ENCODE peak calls at places on chromosome 20, in four cellular contexts. Y is brain microvascular endothelial cell, I is HFF-Myc, G is endothelial cell. R is an unnamed sample.

GRCh38 chr20:54726687-54727086 is 251.3 kb downstream of the DOK5 start:
- DNase-seq in Y (no peak), I (no peak), G (no peak), R (no peak)

GRCh38 chr20:19285424-19285823 is 73.0 kb downstream of the SLC24A3 start:
- DNase-seq in Y (no peak), I (no peak), G (no peak), R (no peak)

GRCh38 chr20:47326718-47327137 is 29.8 kb downstream of the ZMYND8 start:
- DNase-seq in I (no peak), Y (peak; percentile 91), G (no peak), R (no peak)

GRCh38 chr20:45523833-45524232 is 8.4 kb upstream of the SPINT3 start:
- DNase-seq in G (no peak), Y (no peak), I (no peak), R (no peak)

GRCh38 chr20:53942121-53942816 is 128.1 kb downstream of the BCAS1 start:
- DNase-seq in G (no peak), Y (no peak), I (no peak), R (no peak)

GRCh38 chr20:62555642-62556420 is 80.0 kb upstream of the GATA5 start:
- DNase-seq in I (no peak), G (no peak), Y (no peak), R (no peak)

GRCh38 chr20:38167851-38168760 is 3.0 kb upstream of the TGM2 start:
- DNase-seq in G (peak; percentile 30), I (peak; percentile 57), Y (peak; percentile 66), R (peak; percentile 68)

GRCh38 chr20:51375561-51375960 is 167.0 kb downstream of the NFATC2 start:
- DNase-seq in Y (no peak), I (no peak), G (no peak), R (no peak)

GRCh38 chr20:37396520-37397075 is 50.7 kb downstream of the SRC start:
- DNase-seq in I (no peak), Y (no peak), G (peak; percentile 68), R (no peak)

GRCh38 chr20:23078351-23078993 is 7.7 kb downstream of the CD93 start:
- DNase-seq in I (no peak), Y (no peak), G (no peak), R (no peak)

GRCh38 chr20:39623584-39624234 is 661.6 kb downstream of the DHX35 start:
- DNase-seq in G (no peak), I (no peak), Y (no peak), R (no peak)

GRCh38 chr20:12270863-12271262 is 353.2 kb downstream of the BTBD3 start:
- DNase-seq in I (no peak), G (no peak), Y (no peak), R (no peak)

GRCh38 chr20:9996944-9997343 is 37.8 kb upstream of the ANKEF1 start:
- DNase-seq in I (no peak), Y (peak; percentile 28), G (no peak), R (no peak)

GRCh38 chr20:9995514-9996272 is 39.1 kb upstream of the ANKEF1 start:
- DNase-seq in G (no peak), I (no peak), Y (no peak), R (no peak)

GRCh38 chr20:9994676-9995075 is 40.1 kb upstream of the ANKEF1 start:
- DNase-seq in Y (no peak), G (no peak), I (no peak), R (no peak)

GRCh38 chr20:10002871-10003270 is 31.9 kb upstream of the ANKEF1 start:
- DNase-seq in G (no peak), Y (no peak), I (no peak), R (no peak)

DNA sequence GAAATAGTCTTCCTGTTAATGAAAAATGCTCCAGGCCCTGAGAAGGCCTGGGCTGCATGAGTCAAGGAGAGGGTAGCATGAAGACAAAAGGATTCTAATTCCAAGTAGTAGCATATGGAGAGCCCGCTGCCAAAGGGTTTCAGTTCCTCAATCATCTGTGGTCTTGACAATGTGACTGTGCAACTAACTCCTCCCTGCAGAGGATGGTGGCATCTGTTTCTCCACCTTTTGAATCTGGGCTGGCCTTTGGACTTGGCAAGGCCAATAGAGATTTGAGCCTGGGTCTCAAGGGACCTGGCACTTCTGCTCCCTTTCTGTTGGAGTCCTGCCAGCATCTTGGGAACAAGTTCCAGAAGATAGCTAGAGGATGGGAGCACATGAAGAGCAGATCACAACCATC is 35.1 kb upstream of the ANKEF1 start:
- DNase-seq in Y (no peak), G (no peak), I (no peak), R (no peak)
- TF ChIP-seq CTCF in Y (no peak), G (no peak), I (no peak), R (no peak)

DNA sequence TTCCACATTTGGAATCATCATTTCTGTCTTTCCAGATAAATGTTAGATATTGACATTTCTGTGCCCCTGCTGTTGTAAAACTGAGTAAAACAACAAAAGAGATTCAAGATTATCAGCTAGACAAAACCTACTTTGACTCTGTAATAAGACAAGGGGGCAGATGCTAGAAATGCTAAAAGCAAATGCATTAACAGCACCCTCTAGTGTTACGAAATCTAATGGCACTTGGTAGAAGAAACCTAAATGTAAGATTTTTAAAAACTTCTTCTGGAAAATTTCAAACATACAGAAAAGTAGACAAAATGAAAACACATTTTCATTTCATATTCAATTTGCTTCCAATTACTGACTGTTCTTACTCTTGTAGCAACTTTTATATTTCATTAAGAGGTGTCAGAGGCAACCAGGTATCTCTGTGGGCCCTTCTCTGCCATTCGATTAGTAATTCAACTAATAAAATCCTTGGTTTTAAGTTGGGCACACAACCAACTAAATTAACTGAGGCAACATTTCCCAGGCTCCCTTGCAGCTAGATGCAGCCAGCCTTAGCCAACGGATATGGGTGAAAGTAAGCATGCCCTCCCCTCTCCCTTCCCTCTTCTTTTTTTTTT is 45.0 kb downstream of the SLC23A2 start:
- DNase-seq in I (peak; percentile 57), G (no peak), Y (no peak), R (no peak)
- TF ChIP-seq CTCF in I (peak; percentile 61), G (peak; percentile 89), Y (peak; percentile 57), R (peak; percentile 77)

GRCh38 chr20:18066421-18067333 is 9.0 kb upstream of the OVOL2 start:
- DNase-seq in I (no peak), G (no peak), Y (peak; percentile 1), R (no peak)
- TF ChIP-seq CTCF in I (no peak), G (peak; percentile 54), Y (peak; percentile 33), R (peak; percentile 34)

GRCh38 chr20:63582382-63583063 is 8.5 kb upstream of the HELZ2 start:
- DNase-seq in Y (no peak), G (no peak), I (no peak), R (no peak)

GRCh38 chr20:63579017-63579705 is 5.1 kb upstream of the HELZ2 start:
- DNase-seq in G (no peak), Y (no peak), I (no peak), R (no peak)

GRCh38 chr20:63577317-63577894 is 3.4 kb upstream of the HELZ2 start:
- DNase-seq in G (no peak), I (no peak), Y (no peak), R (no peak)

GRCh38 chr20:63578224-63579016 is 4.4 kb upstream of the HELZ2 start:
- DNase-seq in G (no peak), Y (no peak), I (no peak), R (no peak)

DNA sequence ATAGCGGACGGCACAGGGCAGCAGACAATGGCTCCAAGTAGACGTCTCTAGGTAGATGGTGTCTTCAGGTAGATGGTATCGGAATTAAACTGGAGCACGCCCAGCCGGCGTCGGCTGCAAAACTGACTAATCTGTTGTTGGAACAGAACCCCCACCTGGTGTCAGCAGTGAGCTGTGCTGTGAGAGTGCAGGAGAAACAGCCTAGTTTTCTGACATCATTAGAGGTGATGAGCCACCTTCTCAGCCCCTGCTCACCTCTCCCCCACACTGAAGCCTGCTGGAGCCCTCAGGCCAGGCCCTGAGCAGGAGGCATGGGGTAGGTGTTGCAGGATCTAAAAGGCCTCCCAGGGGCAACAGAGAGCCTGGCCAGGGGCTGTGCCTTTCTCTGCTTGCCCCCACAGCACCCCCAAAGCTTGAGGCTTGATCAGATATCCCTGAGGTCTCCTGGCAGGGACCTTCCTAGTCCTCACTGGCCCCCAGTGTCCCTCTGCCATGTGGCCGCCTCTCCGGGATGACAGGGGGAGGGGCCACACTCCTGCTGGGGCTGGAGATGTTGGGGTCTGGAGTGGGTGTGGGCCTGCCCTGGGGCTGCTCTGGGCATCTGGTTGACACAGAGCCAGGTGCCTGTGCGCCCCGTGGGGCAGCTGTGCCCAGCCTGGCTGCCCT is 6.9 kb upstream of the HELZ2 start:
- DNase-seq in Y (peak; percentile 31), G (peak; percentile 33), I (no peak), R (no peak)
- TF ChIP-seq CTCF in Y (peak; percentile 73), G (no peak), I (peak; percentile 49), R (peak; percentile 58)

R was measured in retinal pigment epithelial cell.